ENCODE peak calls at places on chromosomes 6 and 20, in eight cellular contexts. R is NB4, B is EL, G is T-cell, E is HT-29, Z is Right ventricle myocardium inferior, I is Daoy, S is mesenchymal stem cell. H is an unnamed sample.

GRCh38 chr6:144468709-144469108 is 183.6 kb downstream of the UTRN start:
- DNase-seq in S (no peak), Z (no peak), I (no peak), B (no peak), G (no peak), E (no peak), R (no peak), H (no peak)

GRCh38 chr20:54624701-54625472 is 149.5 kb downstream of the DOK5 start:
- DNase-seq in G (no peak), Z (no peak), R (no peak), I (no peak), E (no peak), B (no peak), S (no peak), H (no peak)

GRCh38 chr6:28802417-28803336 is 121.1 kb downstream of the TRIM27 start:
- DNase-seq in B (peak), E (peak), G (no peak), I (peak), Z (no peak), S (peak), R (peak), H (no peak)

GRCh38 chr6:159390384-159390783 is 221.2 kb downstream of the FNDC1 start:
- DNase-seq in Z (no peak), I (no peak), R (no peak), E (no peak), G (no peak), B (no peak), S (no peak), H (no peak)

GRCh38 chr6:46476301-46476700 is 14.9 kb downstream of the RCAN2 start:
- DNase-seq in S (no peak), R (no peak), B (no peak), E (no peak), I (no peak), Z (no peak), G (no peak), H (no peak)

GRCh38 chr6:146670161-146670560 is 71.4 kb downstream of the ADGB start:
- DNase-seq in B (peak), E (no peak), Z (no peak), R (no peak), G (no peak), S (peak), I (peak), H (no peak)

GRCh38 chr6:168765710-168766109 is 324.7 kb downstream of the SMOC2 start:
- DNase-seq in E (no peak), G (no peak), B (no peak), Z (no peak), I (no peak), R (no peak), S (no peak), H (no peak)

GRCh38 chr6:110101885-110102284 is 77.6 kb downstream of the WASF1 start:
- DNase-seq in Z (no peak), G (no peak), S (no peak), E (no peak), R (peak), B (no peak), I (no peak), H (no peak)

GRCh38 chr6:169661357-169661756 is 40.5 kb downstream of the WDR27 start:
- DNase-seq in S (no peak), G (no peak), R (no peak), I (no peak), Z (no peak), E (no peak), B (no peak), H (no peak)

GRCh38 chr6:116152620-116153019 is 26.7 kb upstream of the COL10A1 start:
- DNase-seq in S (no peak), B (no peak), G (no peak), Z (no peak), I (no peak), E (no peak), R (no peak), H (no peak)

GRCh38 chr6:36947570-36948351 is 6.8 kb upstream of the PI16 start:
- DNase-seq in E (no peak), Z (no peak), S (no peak), B (no peak), R (no peak), G (peak), I (no peak), H (no peak)

GRCh38 chr20:50434653-50435396 is 75.4 kb upstream of the PTPN1 start:
- DNase-seq in I (no peak), G (no peak), Z (no peak), B (peak), R (peak), S (peak), E (peak), H (no peak)

H was measured in transverse colon.